ENCODE peak calls at places on chromosomes 12 and 14, in six cellular contexts. W is cardiac muscle cell, A is NCI-H1092 treated with DMSO at 0.1 percent for 48 hours, L is foreskin fibroblast, E is NCI-H2081, Z is MM.1S. I is an unnamed sample.

GRCh38 chr12:70240677-70241076 is 2.6 kb upstream of the CNOT2 start:
- DNase-seq in W (no peak), A (no peak), L (no peak), E (no peak), Z (peak; percentile 31), I (no peak)

GRCh38 chr14:56144176-56144575 is 26.0 kb downstream of the PELI2 start:
- DNase-seq in W (no peak), A (no peak), L (no peak), E (no peak), Z (no peak), I (no peak)

GRCh38 chr14:71105177-71105576 is 197.9 kb downstream of the PCNX1 start:
- DNase-seq in W (no peak), A (no peak), L (no peak), E (no peak), Z (no peak), I (no peak)

GRCh38 chr12:2311001-2311778 is 258.4 kb downstream of the CACNA1C start:
- DNase-seq in W (no peak), A (no peak), L (peak; percentile 92), E (no peak), Z (no peak), I (no peak)

GRCh38 chr12:121513464-121514183 is 67.2 kb downstream of the KDM2B start:
- DNase-seq in W (peak; percentile 48), A (no peak), L (no peak), E (no peak), Z (peak; percentile 6), I (no peak)

GRCh38 chr14:90827919-90828610 is 11.8 kb upstream of the TTC7B start:
- DNase-seq in W (peak; percentile 93), A (peak; percentile 93), L (peak; percentile 96), E (peak; percentile 97), Z (peak; percentile 84), I (peak; percentile 62)

GRCh38 chr12:85740190-85740589 is 96.0 kb downstream of the RASSF9 start:
- DNase-seq in W (no peak), A (no peak), L (peak; percentile 55), E (no peak), Z (no peak), I (no peak)

GRCh38 chr14:103395245-103395644 is 10.0 kb downstream of the MARK3 start:
- DNase-seq in W (no peak), A (no peak), L (peak; percentile 59), E (no peak), Z (no peak), I (no peak)

GRCh38 chr14:32633214-32633864 is 304.2 kb downstream of the AKAP6 start:
- DNase-seq in W (no peak), A (no peak), L (no peak), E (no peak), Z (no peak), I (no peak)

GRCh38 chr12:67649165-67650126 is 901 bp downstream of the DYRK2 start:
- DNase-seq in W (peak; percentile 44), A (no peak), L (peak; percentile 56), E (peak; percentile 51), Z (no peak), I (peak; percentile 45)

I was measured in substantia nigra.